ENCODE peak calls at places on chromosomes 6 and 20, in five cellular contexts. Z, D, Y, U and L are unnamed samples. For H3K4me1, the result is how much of the 10 kb centered on the place peaks cover.

GRCh38 chr20:11453430-11453829 is 464.3 kb upstream of the BTBD3 start:
- DNase-seq in Y (no peak), D (peak), Z (peak), U (no peak), L (peak)

GRCh38 chr6:89161326-89162046 is 15.6 kb downstream of the PM20D2 start:
- DNase-seq in Z (peak), U (no peak), Y (peak), D (no peak), L (no peak)

GRCh38 chr6:97669191-97669651 is 386.2 kb upstream of the MMS22L start:
- DNase-seq in Z (peak), U (no peak), D (no peak), Y (peak), L (peak)

GRCh38 chr20:49508435-49509199 is 26.1 kb upstream of the KCNB1 start:
- DNase-seq in Y (peak), U (no peak), Z (peak), D (peak), L (peak)

GRCh38 chr20:43969501-43969900 is 54.8 kb downstream of the TOX2 start:
- DNase-seq in D (no peak), Z (no peak), Y (no peak), U (no peak), L (no peak)

GRCh38 chr6:31730631-31731086 is 1.6 kb upstream of the DDAH2 start:
- DNase-seq in Y (peak), D (no peak), U (no peak), Z (no peak), L (no peak)

GRCh38 chr20:38186788-38187221 is 21.7 kb upstream of the TGM2 start:
- DNase-seq in U (no peak), D (peak), Z (peak), Y (no peak), L (no peak)

GRCh38 chr20:33552519-33552918 is 62.6 kb downstream of the CBFA2T2 start:
- DNase-seq in Z (no peak), U (no peak), Y (no peak), D (no peak), L (no peak)

GRCh38 chr6:30493643-30494250 is 4.4 kb downstream of the HLA-E start:
- DNase-seq in Y (peak), U (no peak), Z (no peak), D (no peak), L (no peak)

GRCh38 chr6:152983637-152984386 is 971 bp upstream of the FBXO5 start:
- DNase-seq in Y (peak), D (peak), Z (peak), U (peak), L (peak)

GRCh38 chr6:166151798-166152197 is 15.9 kb downstream of the TBXT start:
- DNase-seq in Y (no peak), Z (no peak), U (no peak), D (no peak), L (no peak)

GRCh38 chr6:19806971-19807396 is 30.2 kb upstream of the ID4 start:
- DNase-seq in Z (no peak), D (no peak), Y (no peak), U (no peak), L (no peak)

GRCh38 chr20:19699132-19699971 is 58.7 kb upstream of the RIN2 start:
- DNase-seq in Y (no peak), D (peak), Z (peak), U (no peak), L (peak)

GRCh38 chr20:61927193-61927825 is 138.4 kb downstream of the TAF4 start:
- DNase-seq in U (no peak), D (no peak), Y (no peak), Z (no peak), L (no peak)

GRCh38 chr6:116371384-116372209 is 850 bp downstream of the DSE start:
- DNase-seq in Z (peak), D (peak), Y (peak), U (peak), L (peak)

GRCh38 chr20:22684763-22685443 is 100.5 kb upstream of the FOXA2 start:
- DNase-seq in D (peak), U (no peak), Y (no peak), Z (no peak), L (no peak)

GRCh38 chr6:16712931-16713484 is 48.3 kb downstream of the ATXN1 start:
- DNase-seq in Y (no peak), U (no peak), D (peak), Z (peak), L (peak)
- H3K4me3 ChIP-seq in Y (no peak), U (no peak), D (peak), Z (no peak), L (peak)

GRCh38 chr20:63932606-63933160 is 23.5 kb downstream of the UCKL1 start:
- DNase-seq in Z (no peak), D (no peak), U (no peak), Y (no peak), L (no peak)
- H3K4me1 ChIP-seq in Z (under half), D (under half), U (under half), Y (under half), L (under half)

GRCh38 chr20:59933296-59933848 is at the start of gene SYCP2:
- DNase-seq in Y (no peak), U (peak), Z (peak), D (no peak), L (no peak)
- H3K9ac ChIP-seq in Y (no peak), U (no peak), Z (peak), D (peak), L (peak)

DNA sequence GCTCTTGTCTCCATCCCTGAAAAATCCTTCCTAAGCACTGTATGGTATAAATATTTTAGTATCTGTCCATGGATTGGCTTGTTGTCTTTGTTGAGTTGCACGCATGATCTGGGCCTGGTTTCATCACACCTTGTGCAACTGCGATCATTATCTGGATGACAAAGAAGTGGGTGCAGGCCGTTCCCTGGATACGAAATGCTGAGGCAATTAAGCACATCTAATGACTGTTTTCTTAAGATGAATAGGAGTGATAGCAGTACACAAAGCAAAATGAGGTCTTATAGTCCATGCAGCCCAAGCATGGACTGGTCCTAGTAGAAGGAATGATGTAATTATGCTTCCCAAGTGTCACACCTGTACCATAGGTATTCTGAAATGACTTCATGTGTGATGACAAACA is 47.8 kb downstream of the SLC35D3 start:
- DNase-seq in Z (no peak), Y (no peak), D (peak), U (no peak), L (no peak)
- H3K4me3 ChIP-seq in Z (no peak), Y (no peak), D (no peak), U (no peak), L (no peak)

DNA sequence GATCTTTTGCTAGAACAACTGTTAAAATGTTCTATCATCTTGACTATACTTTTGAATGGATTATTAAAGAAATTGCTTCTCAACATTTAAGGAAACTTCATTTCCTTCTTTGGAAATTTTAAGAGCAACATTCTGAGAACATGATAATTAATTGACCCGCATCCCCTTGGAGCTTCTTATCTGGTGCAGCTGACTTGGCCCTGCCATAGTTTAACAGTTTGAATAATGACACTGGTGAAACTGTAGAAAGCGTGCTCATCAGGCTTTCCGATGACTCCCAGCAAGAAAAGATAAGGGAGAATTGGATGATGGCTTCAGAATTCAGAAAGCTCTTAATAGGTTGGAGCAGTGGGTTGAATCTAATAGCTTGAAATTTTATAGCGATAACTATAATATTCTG is 38.1 kb downstream of the SNX9 start:
- DNase-seq in Y (no peak), U (no peak), Z (peak), D (no peak), L (no peak)
- H3K4me1 ChIP-seq in Y (under half), U (under half), Z (under half), D (under half), L (under half)

DNA sequence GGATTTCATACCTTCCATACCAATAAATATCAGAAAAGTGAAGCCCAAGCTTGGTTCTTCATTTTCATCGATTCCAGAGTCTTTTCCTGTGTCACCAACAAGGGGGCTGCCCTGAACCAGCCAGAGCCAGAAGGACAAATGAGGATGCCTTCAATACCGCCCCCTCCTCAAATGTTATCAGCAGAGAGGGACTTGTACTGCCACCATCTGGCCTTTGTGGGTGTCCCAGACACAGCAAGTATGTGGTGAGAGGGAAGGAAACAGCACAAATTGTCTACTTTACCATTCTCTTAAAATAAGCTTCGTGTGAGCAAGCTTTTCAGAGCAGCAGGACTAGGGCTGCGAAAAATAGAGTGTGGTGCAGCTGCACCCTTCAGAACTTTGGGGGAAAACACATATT is 165.3 kb downstream of the SOBP start:
- DNase-seq in D (no peak), U (no peak), Y (peak), Z (no peak), L (no peak)
- H3K9ac ChIP-seq in D (no peak), U (no peak), Y (no peak), Z (no peak), L (peak)

GRCh38 chr20:51541189-51542032 is 1.1 kb downstream of the NFATC2 start:
- DNase-seq in U (peak), Y (peak), Z (peak), D (no peak), L (peak)
- H3K4me3 ChIP-seq in U (peak), Y (peak), Z (no peak), D (peak), L (no peak)

GRCh38 chr6:149268146-149268545 is 49.4 kb upstream of the TAB2 start:
- DNase-seq in D (no peak), Z (no peak), Y (no peak), U (no peak), L (no peak)
- H3K4me1 ChIP-seq in D (under half), Z (under half), Y (under half), U (under half), L (under half)

GRCh38 chr6:51093899-51094665 is 275.4 kb downstream of the TFAP2B start:
- DNase-seq in Z (no peak), Y (no peak), D (no peak), U (no peak), L (no peak)
- H3K9ac ChIP-seq in Z (no peak), Y (no peak), D (no peak), U (no peak), L (no peak)